ENCODE peak calls at places on chromosomes 1 and 21, in six cellular contexts. X is heart left ventricle; K is psoas muscle; T is SK-N-SH; F is glutamatergic neuron; U is CD8-positive, alpha-beta T cell. S is an unnamed sample.

GRCh38 chr1:10866314-10867091 is 70.1 kb upstream of the CASZ1 start:
- DNase-seq in X (no peak), K (peak), T (no peak), F (peak), U (peak), S (peak)

GRCh38 chr1:52159033-52159789 is 17.3 kb downstream of the ZFYVE9 start:
- DNase-seq in X (no peak), K (no peak), T (no peak), F (no peak), U (no peak), S (peak)

GRCh38 chr1:109776206-109776835 is 12.6 kb upstream of the EPS8L3 start:
- DNase-seq in X (no peak), K (peak), T (no peak), F (no peak), U (no peak), S (no peak)

GRCh38 chr1:176102243-176102642 is 104.8 kb downstream of the COP1 start:
- DNase-seq in X (no peak), K (no peak), T (no peak), F (no peak), U (no peak), S (peak)

GRCh38 chr1:225424562-225425210 is 3.2 kb downstream of the LBR start:
- DNase-seq in X (no peak), K (no peak), T (no peak), F (no peak), U (no peak), S (peak)

GRCh38 chr1:157136133-157136532 is 2.1 kb downstream of the ETV3 start:
- DNase-seq in X (no peak), K (no peak), T (no peak), F (no peak), U (no peak), S (no peak)

GRCh38 chr1:14300991-14301703 is 297.3 kb upstream of the KAZN start:
- DNase-seq in X (no peak), K (peak), T (peak), F (no peak), U (no peak), S (peak)

GRCh38 chr21:32094792-32095191 is 184.1 kb downstream of the MIS18A start:
- DNase-seq in X (no peak), K (no peak), T (no peak), F (no peak), U (no peak), S (peak)

GRCh38 chr1:203276916-203277535 is 28.3 kb upstream of the BTG2 start:
- DNase-seq in X (no peak), K (peak), T (no peak), F (no peak), U (no peak), S (no peak)

GRCh38 chr1:6287431-6287886 is 26.6 kb upstream of the GPR153 start:
- DNase-seq in X (no peak), K (no peak), T (no peak), F (no peak), U (no peak), S (no peak)

DNA sequence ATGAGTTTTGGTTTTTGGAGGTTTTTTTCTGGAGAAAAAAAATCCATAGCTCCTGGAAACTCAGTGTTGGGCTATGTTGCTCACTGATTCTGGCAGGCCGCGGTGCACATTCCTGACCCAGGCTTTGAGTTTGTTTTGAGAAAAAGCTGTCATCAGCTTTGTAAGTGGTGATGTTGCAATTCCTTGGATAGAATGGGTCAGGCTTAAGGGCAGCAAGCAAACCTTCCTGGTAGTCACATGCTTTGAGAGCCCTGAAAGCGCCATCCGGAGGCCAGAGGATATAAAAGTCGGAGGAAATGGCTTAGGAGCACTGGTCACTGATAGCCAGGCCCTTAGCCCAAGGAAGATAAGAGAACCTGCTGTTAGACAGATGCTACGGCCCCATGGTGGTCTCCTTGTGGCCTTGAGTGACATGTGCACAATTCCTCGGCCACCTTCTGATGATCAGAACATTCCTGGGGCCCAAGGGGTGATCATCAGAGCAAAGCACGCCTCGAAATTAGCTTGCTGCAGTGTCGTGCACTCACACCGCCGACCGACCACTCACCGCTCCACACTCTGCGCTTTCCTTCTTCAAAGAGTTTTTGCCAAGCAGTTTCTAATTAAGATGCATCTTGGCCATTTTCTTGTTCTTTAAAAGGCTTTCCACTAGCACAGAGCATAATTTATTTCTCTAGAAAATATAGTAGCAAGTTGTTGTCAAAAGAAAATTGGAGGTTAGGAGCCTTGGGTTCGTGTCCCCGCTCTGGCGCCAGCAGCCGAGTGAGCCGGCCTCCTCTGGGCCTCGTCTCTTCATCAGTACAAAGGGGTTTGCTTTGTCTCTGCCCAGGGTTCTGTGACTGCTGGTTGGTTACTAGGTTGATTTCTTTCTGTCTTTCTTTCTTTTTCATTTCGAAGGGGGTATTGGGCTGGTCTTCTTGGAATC is 78.7 kb downstream of the MAN1C1 start:
- DNase-seq in X (peak), K (peak), T (no peak), F (no peak), U (no peak), S (peak)
- TF ChIP-seq CTCF in X (peak), K (peak), T (peak), F (no peak), U (no peak), S (peak)

GRCh38 chr1:153711006-153711405 is 16.8 kb upstream of the INTS3 start:
- DNase-seq in X (no peak), K (no peak), T (no peak), F (no peak), U (no peak), S (no peak)
- TF ChIP-seq CTCF in X (no peak), K (no peak), T (no peak), F (no peak), U (no peak), S (no peak)

GRCh38 chr1:150235852-150236613 is at the start of gene ANP32E:
- DNase-seq in X (peak), K (peak), T (peak), F (peak), U (peak), S (peak)
- TF ChIP-seq CTCF in X (no peak), K (peak), T (peak), F (no peak), U (no peak), S (no peak)

DNA sequence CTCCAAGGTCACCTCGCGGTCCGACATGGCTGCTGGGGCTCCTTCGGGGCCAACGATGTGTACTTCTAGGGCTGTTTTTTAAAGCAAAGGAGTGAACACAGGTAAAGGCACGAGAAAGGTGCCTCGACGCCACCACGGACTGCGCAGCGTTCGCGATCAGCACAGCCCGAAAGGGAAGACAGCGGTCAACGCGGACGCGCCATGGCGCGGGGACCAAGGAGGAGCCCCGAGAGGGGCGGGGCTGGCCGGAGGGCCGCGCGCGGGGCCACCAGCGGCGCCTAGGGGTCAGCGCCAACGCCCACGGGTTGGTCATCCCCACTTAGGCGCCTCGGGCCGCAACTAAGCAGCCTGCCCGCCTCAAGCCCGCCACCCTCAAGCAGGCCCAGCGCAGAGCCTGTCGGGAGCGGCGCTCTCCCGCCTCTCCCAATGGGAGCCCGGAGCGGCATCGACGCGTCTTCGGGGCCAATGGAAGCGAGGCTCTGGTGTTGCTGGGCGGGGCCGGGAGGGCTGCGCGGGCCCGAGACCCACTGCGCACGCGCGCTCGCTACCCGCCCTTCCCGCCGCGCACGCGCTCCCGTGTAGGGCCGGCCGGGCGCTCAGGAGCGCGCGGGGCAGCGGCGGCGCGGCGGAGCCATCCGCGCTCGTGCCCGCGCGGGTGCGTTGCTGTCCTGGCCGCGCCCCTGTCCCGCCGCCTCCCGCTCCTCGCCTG is at the start of gene DIP2A:
- DNase-seq in X (peak), K (peak), T (peak), F (peak), U (peak), S (peak)
- TF ChIP-seq CTCF in X (peak), K (no peak), T (no peak), F (no peak), U (no peak), S (no peak)

GRCh38 chr1:65229754-65230339 is 79.5 kb upstream of the DNAJC6 start:
- DNase-seq in X (no peak), K (no peak), T (no peak), F (no peak), U (no peak), S (no peak)
- TF ChIP-seq CTCF in X (no peak), K (no peak), T (no peak), F (no peak), U (no peak), S (no peak)

S was measured in MCF 10A.